ENCODE peak calls at places on chromosomes 16 and 17, in four cellular contexts. T is lung, L is stomach, X is left lung. O is an unnamed sample. For H3K9me3, the result is how much of the 10 kb centered on the place peaks cover.

GRCh38 chr16:67277999-67278772 is 1.1 kb upstream of the PLEKHG4 start:
- DNase-seq in T (no peak), L (no peak), X (no peak), O (no peak)

GRCh38 chr17:60229189-60229802 is 79.5 kb downstream of the CA4 start:
- DNase-seq in T (no peak), L (no peak), X (no peak), O (no peak)

GRCh38 chr17:77531641-77532040 is 390.9 kb downstream of the SEC14L1 start:
- DNase-seq in T (no peak), L (no peak), X (no peak), O (no peak)

GRCh38 chr16:23903001-23903414 is 67.2 kb downstream of the PRKCB start:
- DNase-seq in T (no peak), L (no peak), X (no peak), O (no peak)

GRCh38 chr16:82580293-82580900 is 46.4 kb upstream of the CDH13 start:
- DNase-seq in T (no peak), L (peak), X (no peak), O (peak)

GRCh38 chr16:47388705-47389104 is 72.2 kb downstream of the ITFG1 start:
- DNase-seq in T (no peak), L (no peak), X (no peak), O (no peak)

GRCh38 chr17:67150826-67151225 is 94.2 kb downstream of the HELZ start:
- DNase-seq in T (no peak), L (no peak), X (no peak), O (no peak)

GRCh38 chr17:34243732-34244299 is 11.3 kb upstream of the CCL2 start:
- DNase-seq in T (no peak), L (no peak), X (no peak), O (no peak)

GRCh38 chr16:1874854-1875253 is 2.9 kb upstream of the MEIOB start:
- DNase-seq in T (no peak), L (no peak), X (no peak), O (no peak)

GRCh38 chr16:72763927-72764628 is 283.9 kb downstream of the ZFHX3 start:
- DNase-seq in T (no peak), L (no peak), X (no peak), O (no peak)

GRCh38 chr16:68786685-68787418 is 49.8 kb downstream of the CDH1 start:
- DNase-seq in T (no peak), L (no peak), X (no peak), O (peak)

GRCh38 chr16:23134274-23134673 is 15.0 kb downstream of the USP31 start:
- DNase-seq in T (no peak), L (no peak), X (no peak), O (no peak)

GRCh38 chr16:88493879-88494278 is 40.8 kb downstream of the ZFPM1 start:
- DNase-seq in T (no peak), L (no peak), X (no peak), O (no peak)

GRCh38 chr17:42387663-42388380 is 420 bp downstream of the STAT3 start:
- DNase-seq in T (peak), L (peak), X (peak), O (no peak)

GRCh38 chr16:25027781-25028180 is 12.6 kb upstream of the ARHGAP17 start:
- DNase-seq in T (no peak), L (no peak), X (no peak), O (no peak)

GRCh38 chr17:35537569-35538209 is at the start of gene SLFN12L:
- DNase-seq in T (no peak), L (no peak), X (no peak), O (no peak)

GRCh38 chr17:77285594-77286390 is 145.0 kb downstream of the SEC14L1 start:
- DNase-seq in T (peak), L (peak), X (peak), O (no peak)

GRCh38 chr17:48311324-48311723 is 118.7 kb downstream of the SKAP1 start:
- DNase-seq in T (no peak), L (no peak), X (no peak), O (no peak)

GRCh38 chr17:65345261-65346060 is 208.3 kb downstream of the RGS9 start:
- DNase-seq in T (no peak), L (no peak), X (no peak), O (no peak)

GRCh38 chr17:47841488-47842308 is 625 bp upstream of the SCRN2 start:
- DNase-seq in T (no peak), L (no peak), X (no peak), O (no peak)

DNA sequence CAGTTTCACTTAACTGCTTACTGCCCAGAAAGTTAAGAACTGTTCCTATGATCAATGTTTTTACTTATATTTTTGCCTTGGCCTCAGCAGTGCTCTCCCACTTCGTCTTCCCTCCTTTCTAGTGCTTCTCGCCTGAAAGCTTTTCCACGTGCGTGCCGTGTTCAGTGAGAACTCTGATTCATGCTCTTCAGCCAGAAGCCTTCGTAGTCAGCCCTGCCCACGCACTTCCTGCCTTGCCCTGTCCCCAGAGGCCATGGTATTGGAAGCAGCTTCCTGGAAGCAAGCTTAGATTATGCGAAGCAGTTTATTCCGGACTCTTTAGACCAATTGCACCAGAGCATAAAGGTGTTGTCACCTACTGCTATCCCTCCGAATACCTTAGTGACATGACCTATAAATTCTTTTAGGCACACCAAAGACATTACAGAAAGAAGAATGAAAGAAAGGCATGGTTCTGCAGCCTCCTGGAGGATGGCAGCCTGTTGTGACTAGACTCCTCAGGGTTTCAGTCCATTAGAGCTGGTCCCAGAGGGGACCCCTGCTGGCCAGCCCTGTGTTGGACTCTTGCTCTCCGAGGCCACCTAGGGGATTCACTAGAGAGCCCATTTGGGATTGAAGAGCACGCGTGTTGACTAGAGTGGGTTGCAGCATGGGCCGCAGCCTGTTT is 105.2 kb downstream of the RPTOR start:
- DNase-seq in T (peak), L (no peak), X (peak), O (peak)
- TF ChIP-seq CTCF in T (no peak), L (no peak), X (no peak), O (peak)

DNA sequence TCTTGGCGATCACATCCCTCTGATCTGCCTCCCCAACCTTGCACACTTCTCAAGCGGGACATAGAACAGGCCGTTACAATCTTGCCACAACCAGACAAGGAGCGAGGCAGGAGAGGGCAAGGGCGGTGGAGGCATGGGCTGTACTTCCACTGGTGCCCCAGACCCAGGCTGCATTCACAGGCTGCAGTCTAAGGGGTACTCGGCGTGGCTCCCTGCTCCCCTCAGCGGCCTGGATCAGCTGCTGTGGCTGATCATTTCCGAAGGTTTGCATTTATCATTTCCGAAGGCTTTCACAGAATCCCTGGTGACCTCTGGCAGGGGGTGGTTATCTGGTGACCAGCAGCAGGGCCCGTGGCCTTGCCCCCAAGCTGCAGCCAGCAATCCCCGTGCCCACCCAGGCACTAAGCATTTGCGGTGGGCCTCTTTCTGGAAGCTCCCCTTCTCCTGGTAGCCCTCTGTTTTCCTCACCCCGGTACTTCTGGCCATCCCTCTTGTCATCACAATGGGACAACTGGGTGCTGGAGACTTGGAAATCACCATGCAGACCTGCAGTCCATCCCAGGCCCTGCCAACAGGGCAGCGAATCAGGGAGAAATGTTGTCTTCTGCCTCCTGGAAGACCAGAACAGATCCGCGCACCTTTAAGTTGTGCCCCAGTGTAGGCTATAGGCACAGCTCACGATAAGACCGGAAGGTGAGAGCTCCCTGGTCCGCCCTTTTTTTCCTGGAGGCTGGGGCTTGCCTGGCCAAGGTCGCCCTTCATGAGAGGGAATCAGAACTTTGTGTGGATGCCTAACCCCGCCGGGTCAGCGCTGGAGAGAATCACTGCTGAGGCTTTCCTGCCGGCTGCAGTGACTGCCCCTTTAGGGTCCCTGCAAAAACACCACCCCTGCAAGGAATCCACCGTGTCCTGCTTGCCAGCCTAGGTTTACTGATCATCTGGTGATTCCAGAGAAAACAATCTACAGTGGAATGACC is 1739.1 kb downstream of the TP53TG3F start:
- DNase-seq in T (no peak), L (no peak), X (no peak), O (no peak)
- H3K9me3 ChIP-seq in T (under half), L (half or more), X (under half), O (under half)

DNA sequence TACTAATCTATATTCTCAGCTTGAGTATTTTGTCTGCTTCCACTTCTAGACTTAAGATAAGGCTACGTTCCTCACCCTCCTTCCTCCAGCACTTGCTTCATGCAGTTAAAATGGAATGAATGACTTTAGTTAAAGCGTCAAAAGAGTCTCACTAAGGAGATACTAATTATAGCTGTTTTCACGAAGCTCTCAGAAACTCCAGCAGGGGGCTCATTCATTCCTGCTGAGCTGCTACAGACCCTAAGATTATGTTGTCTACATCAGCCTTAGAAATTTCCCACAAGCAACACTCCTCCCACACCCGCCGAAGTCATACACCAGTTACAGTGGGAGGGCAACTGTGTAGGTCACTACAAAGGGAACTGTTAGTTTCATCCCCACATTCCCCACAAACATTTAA is 57.0 kb upstream of the KIFC3 start:
- DNase-seq in T (no peak), L (no peak), X (no peak), O (peak)
- TF ChIP-seq CTCF in T (no peak), L (no peak), X (no peak), O (peak)

DNA sequence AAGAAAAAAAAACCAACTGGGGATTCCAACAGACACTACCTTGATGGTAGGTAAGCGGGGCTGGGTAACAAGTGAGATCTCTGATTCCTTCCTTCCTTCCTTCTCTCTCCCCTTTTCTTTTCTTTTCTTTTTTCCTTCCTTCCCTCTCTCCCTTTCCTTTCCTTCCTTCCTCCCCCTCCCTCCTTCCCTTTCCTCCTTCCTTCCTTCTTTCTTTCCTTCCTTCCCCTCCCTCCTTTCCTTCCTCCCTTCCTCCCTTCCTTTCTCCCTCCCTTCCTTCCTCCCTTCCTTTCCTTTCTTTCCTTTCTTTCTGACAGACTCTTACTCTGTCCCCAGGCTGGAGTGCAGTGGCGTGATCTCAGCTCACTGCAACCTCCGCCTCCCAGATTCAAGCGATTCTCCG is 20.0 kb downstream of the OR2C1 start:
- DNase-seq in T (no peak), L (no peak), X (no peak), O (no peak)
- H3K9me3 ChIP-seq in T (under half), L (under half), X (half or more), O (under half)

GRCh38 chr17:70295732-70296131 is 126.4 kb downstream of the KCNJ2 start:
- DNase-seq in T (no peak), L (no peak), X (peak), O (no peak)
- TF ChIP-seq CTCF in T (no peak), L (no peak), X (no peak), O (no peak)

GRCh38 chr16:90028985-90029384 is 9.7 kb upstream of the DBNDD1 start:
- DNase-seq in T (no peak), L (no peak), X (no peak), O (no peak)

GRCh38 chr16:90032664-90033346 is 13.5 kb upstream of the DBNDD1 start:
- DNase-seq in T (no peak), L (no peak), X (no peak), O (no peak)

GRCh38 chr16:90034504-90034903 is 15.2 kb upstream of the DBNDD1 start:
- DNase-seq in T (no peak), L (no peak), X (no peak), O (no peak)

GRCh38 chr16:90031931-90032663 is 12.8 kb upstream of the DBNDD1 start:
- DNase-seq in T (no peak), L (no peak), X (no peak), O (no peak)

DNA sequence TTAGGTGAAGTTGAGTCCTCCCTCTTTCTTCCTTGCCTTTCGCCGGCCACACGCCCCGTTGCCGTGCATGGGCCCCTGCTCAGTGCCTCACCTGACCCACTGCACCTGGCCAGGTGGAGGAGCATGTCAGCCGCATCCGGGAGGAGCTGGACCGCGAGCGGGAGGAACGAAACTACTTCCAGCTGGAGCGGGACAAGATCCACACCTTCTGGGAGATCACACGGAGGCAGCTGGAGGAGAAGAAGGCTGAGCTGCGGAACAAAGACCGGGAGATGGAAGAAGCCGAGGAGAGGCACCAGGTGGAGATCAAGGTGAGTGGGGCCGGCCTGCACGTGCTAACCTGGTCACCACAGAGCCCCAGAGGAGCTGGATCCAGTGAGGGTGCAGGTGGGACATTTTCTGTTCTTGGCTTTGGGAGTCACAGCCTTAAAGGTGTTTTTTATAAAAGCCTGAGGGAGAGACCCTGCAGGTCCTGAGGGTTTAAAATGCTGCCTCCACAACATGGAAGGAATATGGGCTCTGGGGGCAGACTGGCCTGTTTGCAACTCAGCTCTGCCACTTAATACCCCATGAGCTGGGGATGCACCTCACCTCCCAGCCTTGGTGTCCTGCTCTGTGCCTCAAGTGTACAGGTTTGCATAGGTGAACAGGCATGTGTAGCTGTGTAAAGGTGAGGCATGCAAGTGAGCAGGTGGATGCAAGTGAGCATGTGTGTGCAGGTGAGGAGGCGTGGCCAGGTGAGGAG is 12.1 kb upstream of the DBNDD1 start:
- DNase-seq in T (no peak), L (no peak), X (no peak), O (no peak)
- H3K9me3 ChIP-seq in T (under half), L (under half), X (under half), O (under half)

DNA sequence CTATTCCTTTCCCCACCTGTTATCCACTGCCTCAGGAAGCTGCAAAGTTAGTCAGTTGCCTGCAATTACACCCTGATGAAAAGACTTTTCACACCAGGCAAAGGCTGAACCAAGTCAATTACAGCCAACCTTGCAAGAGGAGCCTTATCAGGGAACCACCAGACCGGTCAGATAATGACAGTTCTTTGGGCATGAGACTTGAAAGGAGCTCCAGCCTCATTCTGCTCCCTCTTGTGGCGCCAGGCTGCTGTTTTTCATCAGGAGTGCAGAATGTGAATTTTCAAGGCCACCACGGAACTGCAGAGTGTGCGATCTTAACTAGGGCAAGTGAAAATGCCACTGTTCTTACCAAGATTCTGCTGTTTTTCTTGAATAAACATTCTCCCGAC is 22.5 kb downstream of the DNAI2 start:
- DNase-seq in T (peak), L (peak), X (peak), O (peak)
- TF ChIP-seq CTCF in T (peak), L (no peak), X (peak), O (peak)

GRCh38 chr17:41140360-41141132 is at the start of gene KRTAP4-6:
- DNase-seq in T (no peak), L (no peak), X (no peak), O (no peak)
- H3K9me3 ChIP-seq in T (under half), L (under half), X (under half), O (under half)

GRCh38 chr17:61756561-61756960 is 106.8 kb downstream of the BRIP1 start:
- DNase-seq in T (no peak), L (no peak), X (no peak), O (no peak)

GRCh38 chr17:61755668-61756067 is 107.7 kb downstream of the BRIP1 start:
- DNase-seq in T (no peak), L (no peak), X (no peak), O (no peak)

GRCh38 chr17:61754124-61754523 is 109.2 kb downstream of the BRIP1 start:
- DNase-seq in T (no peak), L (no peak), X (no peak), O (no peak)

GRCh38 chr17:61753696-61754095 is 109.6 kb downstream of the BRIP1 start:
- DNase-seq in T (no peak), L (no peak), X (no peak), O (no peak)

DNA sequence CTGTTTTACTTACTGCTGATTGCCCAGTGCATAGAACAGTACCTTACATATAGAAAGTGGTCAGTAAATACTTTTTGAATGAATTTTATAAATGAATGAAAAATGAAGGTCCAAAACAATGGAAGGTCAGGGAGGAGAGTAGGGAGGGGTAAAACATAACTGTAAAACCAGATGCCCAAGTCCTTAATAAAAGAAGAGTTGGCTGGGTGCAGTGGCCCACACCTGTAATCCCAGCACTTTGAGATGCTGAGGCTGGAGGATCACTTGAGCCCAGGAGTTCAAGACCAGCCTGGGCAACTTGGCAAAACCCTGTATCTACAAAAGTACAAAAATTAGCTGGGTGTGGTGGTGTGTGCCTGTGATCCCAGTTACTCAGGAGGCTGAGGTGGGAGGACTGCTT is 108.2 kb downstream of the BRIP1 start:
- DNase-seq in T (no peak), L (no peak), X (no peak), O (no peak)
- TF ChIP-seq CTCF in T (no peak), L (no peak), X (no peak), O (no peak)

GRCh38 chr17:50467114-50467854 is 1.4 kb downstream of the CHAD start:
- DNase-seq in T (no peak), L (no peak), X (peak), O (no peak)
- H3K9me3 ChIP-seq in T (under half), L (under half), X (under half), O (under half)

O was measured in Caco-2.